ENCODE peak calls at places on chromosome 21, in eight cellular contexts. Y is AG10803, N is cardiac muscle cell, J is psoas muscle, K is AG04449, V is AG04450, R is epithelial cell of esophagus, B is GM23338. I is an unnamed sample.

GRCh38 chr21:15472108-15472507 is 257.7 kb upstream of the USP25 start:
- DNase-seq in Y (no peak), N (no peak), J (no peak), K (no peak), V (no peak), R (no peak), B (no peak), I (no peak)

GRCh38 chr21:35020902-35021301 is 28.2 kb downstream of the RUNX1 start:
- DNase-seq in Y (peak; percentile 35), N (no peak), J (no peak), K (no peak), V (no peak), R (peak; percentile 26), B (no peak), I (peak; percentile 71)

GRCh38 chr21:35528109-35529042 is 479.3 kb upstream of the RUNX1 start:
- DNase-seq in Y (no peak), N (peak; percentile 32), J (peak; percentile 27), K (no peak), V (no peak), R (no peak), B (no peak), I (no peak)

GRCh38 chr21:39314155-39315027 is 959 bp upstream of the BRWD1 start:
- DNase-seq in Y (peak; percentile 80), N (peak; percentile 73), J (peak; percentile 40), K (no peak), V (no peak), R (peak; percentile 66), B (peak; percentile 75), I (peak; percentile 76)

GRCh38 chr21:34908424-34909055 is 140.6 kb downstream of the RUNX1 start:
- DNase-seq in Y (peak; percentile 68), N (peak; percentile 86), J (no peak), K (no peak), V (no peak), R (peak; percentile 62), B (no peak), I (peak; percentile 64)

GRCh38 chr21:36059823-36060158 is 535 bp downstream of the SETD4 start:
- DNase-seq in Y (no peak), N (no peak), J (peak; percentile 44), K (no peak), V (no peak), R (no peak), B (no peak), I (no peak)

GRCh38 chr21:28436286-28436932 is 556.3 kb downstream of the LTN1 start:
- DNase-seq in Y (no peak), N (peak; percentile 28), J (no peak), K (no peak), V (no peak), R (peak; percentile 84), B (no peak), I (peak; percentile 96)

GRCh38 chr21:15224346-15225086 is 159.7 kb upstream of the NRIP1 start:
- DNase-seq in Y (peak; percentile 64), N (peak; percentile 90), J (no peak), K (peak; percentile 0), V (peak; percentile 55), R (peak; percentile 98), B (no peak), I (peak; percentile 99)

GRCh38 chr21:14687277-14687642 is 141.1 kb upstream of the SAMSN1 start:
- DNase-seq in Y (no peak), N (no peak), J (no peak), K (no peak), V (no peak), R (no peak), B (no peak), I (peak; percentile 2)

GRCh38 chr21:9839011-9839661 is 682.2 kb upstream of the TPTE start:
- DNase-seq in Y (no peak), N (no peak), J (peak; percentile 20), K (no peak), V (no peak), R (no peak), B (no peak), I (no peak)

GRCh38 chr21:34916446-34916845 is 132.7 kb downstream of the RUNX1 start:
- DNase-seq in Y (peak; percentile 98), N (peak; percentile 45), J (no peak), K (peak; percentile 82), V (peak; percentile 38), R (no peak), B (no peak), I (peak; percentile 50)

GRCh38 chr21:36709868-36710728 is 11.2 kb downstream of the SIM2 start:
- DNase-seq in Y (no peak), N (no peak), J (no peak), K (no peak), V (no peak), R (no peak), B (peak; percentile 69), I (no peak)

GRCh38 chr21:39882186-39882882 is 15.1 kb downstream of the PCP4 start:
- DNase-seq in Y (no peak), N (no peak), J (no peak), K (no peak), V (no peak), R (no peak), B (no peak), I (no peak)

GRCh38 chr21:34076835-34077234 is 3.5 kb downstream of the MRPS6 start:
- DNase-seq in Y (no peak), N (no peak), J (no peak), K (no peak), V (no peak), R (no peak), B (no peak), I (no peak)

DNA sequence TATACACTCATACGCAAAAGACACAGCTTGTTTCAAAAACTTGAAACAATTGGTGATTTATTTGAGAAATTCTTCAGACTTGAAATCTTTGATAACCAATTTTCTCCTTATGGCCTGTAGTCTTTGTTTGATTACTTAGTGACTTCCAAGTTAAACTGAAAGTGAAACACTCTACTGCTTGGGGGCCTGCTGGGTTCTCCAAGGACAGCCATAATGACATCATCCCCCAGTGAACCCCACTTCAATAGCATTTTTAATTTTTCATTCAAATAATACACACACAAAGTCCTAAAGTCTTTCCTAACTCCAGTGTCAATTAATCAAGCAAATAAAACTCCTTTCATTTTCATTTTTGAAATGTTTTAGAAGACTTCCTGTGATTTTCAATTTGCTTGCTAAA is 59.2 kb downstream of the KRTAP19-8 start:
- DNase-seq in Y (no peak), N (no peak), J (no peak), K (no peak), V (no peak), R (no peak), B (no peak), I (no peak)
- TF ChIP-seq CTCF in Y (no peak), N (no peak), J (no peak), K (no peak), V (no peak), R (no peak), B (no peak), I (no peak)

DNA sequence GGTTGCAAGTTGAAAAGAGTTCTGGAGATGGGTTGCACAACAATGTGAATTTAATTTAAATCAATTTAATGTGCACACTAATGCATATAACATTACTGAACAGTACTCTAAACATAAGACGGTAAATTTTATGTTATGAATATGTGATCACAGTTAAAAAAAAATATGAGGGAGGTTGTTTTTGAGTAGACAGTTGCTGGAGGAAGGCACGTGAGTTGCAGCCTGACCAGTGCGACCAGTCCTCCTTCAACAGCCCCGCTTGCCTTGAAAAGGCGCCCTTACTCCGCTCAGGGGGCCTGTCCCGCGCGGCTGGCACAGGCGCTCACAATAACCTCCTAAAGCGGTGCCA is 322 bp upstream of the OLIG1 start:
- DNase-seq in Y (no peak), N (no peak), J (no peak), K (no peak), V (no peak), R (no peak), B (no peak), I (no peak)
- H3K4me3 ChIP-seq in Y (no peak overlapping the region), N (peak overlapping the region; percentile 37), J (peak overlapping the region; percentile 68), K (no peak overlapping the region), V (no peak overlapping the region), R (no peak overlapping the region), B (peak overlapping the region; percentile 63), I (no peak overlapping the region)

GRCh38 chr21:45642122-45642813 is 1.3 kb upstream of the PCBP3 start:
- DNase-seq in Y (no peak), N (peak; percentile 35), J (peak; percentile 26), K (no peak), V (no peak), R (no peak), B (peak; percentile 45), I (no peak)

GRCh38 chr21:45640888-45641479 is 2.5 kb upstream of the PCBP3 start:
- DNase-seq in Y (peak; percentile 63), N (peak; percentile 87), J (no peak), K (no peak), V (no peak), R (peak; percentile 19), B (peak; percentile 77), I (peak; percentile 72)

GRCh38 chr21:45643021-45643980 is at the start of gene PCBP3:
- DNase-seq in Y (peak; percentile 92), N (peak; percentile 99), J (peak; percentile 89), K (no peak), V (peak; percentile 72), R (peak; percentile 46), B (peak; percentile 99), I (peak; percentile 94)

GRCh38 chr21:45641480-45642035 is 2.0 kb upstream of the PCBP3 start:
- DNase-seq in Y (no peak), N (peak; percentile 11), J (no peak), K (no peak), V (no peak), R (no peak), B (peak; percentile 29), I (no peak)

GRCh38 chr21:45644041-45644906 is 749 bp downstream of the PCBP3 start:
- DNase-seq in Y (no peak), N (peak; percentile 41), J (no peak), K (no peak), V (no peak), R (no peak), B (peak; percentile 26), I (no peak)
- TF ChIP-seq CTCF in Y (no peak), N (no peak), J (no peak), K (no peak), V (no peak), R (no peak), B (no peak), I (no peak)

GRCh38 chr21:41924355-41924754 is 29.5 kb downstream of the C2CD2 start:
- DNase-seq in Y (peak; percentile 33), N (no peak), J (no peak), K (no peak), V (no peak), R (no peak), B (no peak), I (peak; percentile 70)

GRCh38 chr21:41926068-41926806 is 27.6 kb downstream of the C2CD2 start:
- DNase-seq in Y (peak; percentile 54), N (peak; percentile 64), J (no peak), K (no peak), V (peak; percentile 18), R (peak; percentile 36), B (peak; percentile 64), I (peak; percentile 55)

GRCh38 chr21:41928621-41929220 is 25.1 kb downstream of the C2CD2 start:
- DNase-seq in Y (no peak), N (no peak), J (no peak), K (no peak), V (no peak), R (no peak), B (no peak), I (no peak)

GRCh38 chr21:41927727-41928409 is 25.9 kb downstream of the C2CD2 start:
- DNase-seq in Y (no peak), N (no peak), J (no peak), K (no peak), V (no peak), R (no peak), B (no peak), I (no peak)

DNA sequence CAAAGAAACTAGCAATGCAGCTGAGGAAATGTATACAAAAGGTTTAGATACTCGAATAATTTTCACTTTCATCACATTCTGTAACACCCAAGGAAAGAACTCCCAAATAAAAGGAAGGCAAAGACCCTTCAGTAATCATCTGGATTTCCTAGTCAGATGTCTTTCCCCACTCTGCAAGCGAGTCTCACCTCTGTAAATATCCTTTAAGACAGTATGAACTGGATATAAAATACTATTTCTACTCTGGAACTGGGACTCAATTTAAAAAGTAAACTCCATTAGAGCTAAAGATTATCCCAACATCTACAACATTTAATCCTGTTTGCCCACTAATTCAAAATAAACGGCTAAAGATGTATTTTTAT is 27.0 kb downstream of the C2CD2 start:
- DNase-seq in Y (no peak), N (no peak), J (no peak), K (no peak), V (no peak), R (no peak), B (no peak), I (no peak)
- H3K4me3 ChIP-seq in Y (peak overlapping the region; percentile 55), N (no peak overlapping the region), J (peak overlapping the region; percentile 55), K (peak overlapping the region; percentile 46), V (peak overlapping the region; percentile 51), R (peak overlapping the region; percentile 26), B (no peak overlapping the region), I (no peak overlapping the region)